ENCODE peak calls at places on chromosomes 13 and 19, in five cellular contexts. T is heart left ventricle, U is AG04449, E is A673, M is Caco-2. B is an unnamed sample.

GRCh38 chr13:75685239-75685697 is 49.1 kb downstream of the LMO7 start:
- DNase-seq in M (peak), U (peak), E (peak), T (no peak), B (no peak)

GRCh38 chr13:110464547-110465343 is 96.8 kb downstream of the RAB20 start:
- DNase-seq in T (no peak), M (no peak), U (no peak), E (no peak), B (no peak)

GRCh38 chr19:898663-899062 is 5.4 kb downstream of the RNU6-9 start:
- DNase-seq in E (peak), M (peak), U (no peak), T (no peak), B (no peak)

GRCh38 chr19:6042776-6043726 is 65.1 kb upstream of the RANBP3 start:
- DNase-seq in U (no peak), T (no peak), E (no peak), M (no peak), B (no peak)

GRCh38 chr19:10126213-10126639 is 6.5 kb upstream of the EIF3G start:
- DNase-seq in T (no peak), E (no peak), U (no peak), M (no peak), B (no peak)

GRCh38 chr19:51417107-51417806 is at the start of gene SIGLEC10:
- DNase-seq in U (no peak), M (no peak), E (no peak), T (peak), B (no peak)

GRCh38 chr19:49497047-49497789 is 984 bp downstream of the RPS11 start:
- DNase-seq in T (peak), M (peak), E (peak), U (no peak), B (no peak)

GRCh38 chr19:12649941-12650340 is 16.6 kb downstream of the MAN2B1 start:
- DNase-seq in U (no peak), E (no peak), T (no peak), M (no peak), B (no peak)

GRCh38 chr13:23966691-23967615 is 69.7 kb upstream of the C1QTNF9B start:
- DNase-seq in U (no peak), M (no peak), T (no peak), E (no peak), B (no peak)

GRCh38 chr13:46662690-46663089 is 109.7 kb downstream of the LRCH1 start:
- DNase-seq in T (no peak), U (no peak), E (no peak), M (no peak), B (no peak)

GRCh38 chr13:23455401-23456185 is 22.1 kb upstream of the SACS start:
- DNase-seq in M (no peak), U (no peak), T (no peak), E (no peak), B (no peak)

GRCh38 chr13:79427265-79427664 is 21.2 kb upstream of the RBM26 start:
- DNase-seq in T (no peak), M (no peak), U (no peak), E (peak), B (no peak)

GRCh38 chr13:99955747-99956472 is 15.7 kb downstream of the ZIC5 start:
- DNase-seq in T (no peak), M (no peak), E (peak), U (no peak), B (no peak)

GRCh38 chr13:32164622-32165268 is 133.2 kb downstream of the FRY start:
- DNase-seq in E (peak), U (no peak), M (peak), T (no peak), B (peak)

GRCh38 chr13:108963276-108963810 is 333.9 kb downstream of the MYO16 start:
- DNase-seq in U (no peak), M (no peak), E (no peak), T (no peak), B (no peak)

GRCh38 chr13:107035186-107035585 is 467.2 kb upstream of the ARGLU1 start:
- DNase-seq in E (no peak), T (no peak), U (no peak), M (no peak), B (no peak)

GRCh38 chr13:101529419-101529818 is 76.9 kb downstream of the ITGBL1 start:
- DNase-seq in E (peak), T (no peak), M (no peak), U (peak), B (peak)
- H3K4me3 ChIP-seq in E (no peak), T (no peak), M (no peak), U (no peak), B (no peak)

GRCh38 chr13:43785166-43785680 is 1.5 kb downstream of the ENOX1 start:
- DNase-seq in T (no peak), U (no peak), E (no peak), M (no peak), B (no peak)
- TF ChIP-seq CTCF in T (no peak), U (no peak), E (no peak), M (no peak), B (no peak)

DNA sequence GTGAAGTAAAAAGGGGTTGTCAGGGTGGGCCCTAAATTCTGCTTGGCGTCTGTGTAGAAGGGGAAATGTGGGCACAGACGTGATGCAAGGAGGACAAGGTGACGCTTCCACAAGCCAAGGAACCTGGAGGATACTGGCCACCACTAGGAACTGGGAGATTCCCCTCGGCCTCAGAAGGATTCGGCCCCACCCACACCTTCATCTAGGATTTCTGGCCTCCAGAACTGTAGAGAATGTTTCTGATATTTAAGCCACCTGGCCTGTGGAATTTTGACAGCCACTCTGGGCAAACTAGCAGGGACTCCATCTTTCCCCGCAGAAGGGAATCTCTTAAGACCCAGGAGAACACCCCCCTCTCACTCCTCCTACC is 1.1 kb downstream of the PLEKHJ1 start:
- DNase-seq in T (no peak), U (no peak), E (no peak), M (no peak), B (no peak)
- H3K4me3 ChIP-seq in T (peak), U (peak), E (peak), M (peak), B (peak)

DNA sequence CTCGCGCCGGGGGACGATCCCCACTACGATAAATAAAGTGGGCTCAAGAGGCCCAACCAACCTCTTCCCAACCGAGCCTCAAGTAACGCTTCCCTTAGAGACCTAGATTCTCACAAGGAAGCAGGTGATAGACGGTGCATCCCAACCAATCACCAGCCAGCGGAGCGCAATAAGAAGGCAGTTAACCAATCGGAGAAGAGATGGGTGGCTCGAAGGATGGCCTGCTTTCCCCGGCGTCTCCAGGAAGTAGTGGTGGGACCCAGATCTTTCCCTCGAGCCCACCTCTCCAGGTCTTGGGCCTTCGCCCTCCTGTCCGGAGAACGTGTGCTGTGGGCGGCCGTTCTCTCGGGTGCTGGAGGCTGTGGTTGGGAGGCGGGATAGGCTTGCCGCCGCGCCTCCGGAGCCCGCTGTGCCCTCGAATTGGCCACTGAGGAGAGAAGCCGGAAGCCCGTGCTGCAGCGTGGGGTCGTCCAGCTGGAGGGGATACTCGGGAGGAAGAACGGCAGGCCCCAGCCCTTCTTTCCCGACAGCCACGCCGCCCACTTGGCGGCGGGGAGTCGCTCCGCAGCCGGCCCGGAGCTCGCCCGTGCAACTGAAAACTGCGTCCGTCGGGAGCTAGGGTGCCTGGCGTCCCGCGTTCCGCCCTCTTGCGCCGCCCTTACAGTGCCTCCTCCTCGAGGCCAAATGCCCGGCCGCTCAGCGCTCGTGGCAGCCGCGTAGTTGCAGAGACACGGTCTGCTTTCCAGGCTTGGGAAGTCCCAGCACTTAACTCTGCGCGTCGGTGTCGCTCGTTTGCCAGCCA is at the start of gene RNF6:
- DNase-seq in T (peak), E (peak), U (peak), M (peak), B (peak)
- TF ChIP-seq CTCF in T (no peak), E (peak), U (no peak), M (no peak), B (no peak)

B was measured in epithelial cell of proximal tubule.